ENCODE peak calls at places on chromosomes 6 and 20, in nine cellular contexts. X is A549; P is K562; J is tibial artery; Z is neural progenitor cell; V is cardiac muscle cell; E is CD8-positive, alpha-beta T cell; W is left lung; D is Peyer's patch. O is an unnamed sample. For H3K4me1, the result is how much of the 10 kb centered on the place peaks cover.

GRCh38 chr6:68776382-68776781 is 141.3 kb downstream of the ADGRB3 start:
- DNase-seq in X (no peak), P (no peak), J (no peak), Z (no peak), V (no peak), E (no peak), W (no peak), D (no peak), O (no peak)

GRCh38 chr20:43939762-43940121 is 25.1 kb downstream of the TOX2 start:
- DNase-seq in X (no peak), P (no peak), J (no peak), Z (no peak), V (no peak), E (no peak), W (no peak), D (no peak), O (no peak)

GRCh38 chr6:5730586-5731263 is 276.0 kb downstream of the NRN1 start:
- DNase-seq in X (no peak), P (no peak), J (no peak), Z (no peak), V (no peak), E (no peak), W (no peak), D (no peak), O (no peak)

GRCh38 chr6:26205625-26206574 is 118.7 kb downstream of the HFE start:
- DNase-seq in X (peak), P (peak), J (no peak), Z (no peak), V (no peak), E (no peak), W (no peak), D (no peak), O (no peak)

GRCh38 chr20:25252226-25252625 is 4.3 kb downstream of the PYGB start:
- DNase-seq in X (no peak), P (no peak), J (no peak), Z (no peak), V (no peak), E (no peak), W (no peak), D (no peak), O (no peak)

GRCh38 chr6:158817298-158818007 is 1.7 kb downstream of the EZR start:
- DNase-seq in X (peak), P (peak), J (peak), Z (peak), V (peak), E (no peak), W (no peak), D (peak), O (peak)

GRCh38 chr6:42714098-42714761 is 8.2 kb downstream of the PRPH2 start:
- DNase-seq in X (no peak), P (no peak), J (no peak), Z (no peak), V (no peak), E (no peak), W (no peak), D (no peak), O (no peak)

GRCh38 chr6:47710295-47710694 is 11.9 kb downstream of the ADGRF4 start:
- DNase-seq in X (no peak), P (no peak), J (no peak), Z (no peak), V (no peak), E (no peak), W (no peak), D (no peak), O (no peak)

DNA sequence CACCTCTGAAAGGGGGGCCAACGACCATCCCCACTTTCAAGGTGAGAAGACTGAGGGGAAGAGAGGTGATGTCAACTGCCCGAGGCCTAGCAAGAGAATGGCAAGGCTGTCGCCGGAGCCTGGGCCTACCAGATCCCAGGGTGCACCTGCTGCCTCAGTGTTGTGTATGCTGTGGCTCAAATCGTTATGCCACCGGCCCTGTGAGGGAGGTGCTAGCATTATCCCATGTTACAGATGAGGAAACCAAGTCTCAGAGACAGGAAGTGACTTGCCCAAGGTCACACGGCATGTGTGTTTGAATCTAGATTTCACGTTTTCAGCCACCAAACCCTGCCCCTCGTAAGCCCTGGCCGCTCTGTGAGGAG is 152.5 kb downstream of the CEBPB start:
- DNase-seq in X (no peak), P (no peak), J (no peak), Z (no peak), V (no peak), E (no peak), W (no peak), D (no peak), O (no peak)
- H3K4me3 ChIP-seq in X (no peak), P (no peak), J (no peak), Z (no peak), V (no peak), E (no peak), W (no peak), D (no peak), O (no peak)

GRCh38 chr20:10635476-10636208 is 38.2 kb downstream of the JAG1 start:
- DNase-seq in X (no peak), P (no peak), J (no peak), Z (no peak), V (no peak), E (no peak), W (no peak), D (no peak), O (no peak)

GRCh38 chr20:10639051-10639761 is 34.6 kb downstream of the JAG1 start:
- DNase-seq in X (no peak), P (no peak), J (peak), Z (peak), V (no peak), E (no peak), W (no peak), D (no peak), O (no peak)

GRCh38 chr20:10637563-10637962 is 36.2 kb downstream of the JAG1 start:
- DNase-seq in X (no peak), P (no peak), J (no peak), Z (peak), V (no peak), E (no peak), W (no peak), D (no peak), O (no peak)

GRCh38 chr20:10636326-10636818 is 37.4 kb downstream of the JAG1 start:
- DNase-seq in X (no peak), P (no peak), J (no peak), Z (no peak), V (no peak), E (no peak), W (no peak), D (no peak), O (no peak)

GRCh38 chr20:10637062-10637559 is 36.7 kb downstream of the JAG1 start:
- DNase-seq in X (no peak), P (no peak), J (peak), Z (no peak), V (no peak), E (no peak), W (no peak), D (no peak), O (no peak)
- H3K4me1 ChIP-seq in X (half or more), P (under half), J (half or more), Z (half or more), V (under half), E (under half), W (under half), D (under half), O (under half)

DNA sequence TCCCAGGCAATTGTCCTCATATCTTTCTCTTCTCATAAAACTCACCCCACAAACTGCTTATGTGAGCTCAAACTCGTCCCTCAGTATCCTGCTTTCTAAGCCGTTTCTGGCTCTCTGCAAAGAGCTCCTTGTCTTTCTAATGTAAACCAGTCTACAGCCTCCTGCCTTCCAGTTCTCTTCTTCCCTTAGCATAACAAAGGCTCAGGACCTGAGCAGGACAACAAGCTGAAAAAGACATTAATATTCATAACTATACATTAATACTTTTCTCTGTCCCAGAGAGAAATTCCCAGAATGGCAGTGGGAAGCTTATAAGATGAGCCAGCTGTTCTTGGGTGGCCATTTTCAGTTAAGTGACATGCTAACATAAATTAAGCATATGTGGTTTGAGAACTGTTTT is 207.0 kb upstream of the TCF21 start:
- DNase-seq in X (no peak), P (no peak), J (no peak), Z (peak), V (no peak), E (no peak), W (no peak), D (no peak), O (no peak)
- H3K27ac ChIP-seq in X (no peak), P (no peak), J (no peak), Z (no peak), V (no peak), E (no peak), W (no peak), D (no peak), O (no peak)

GRCh38 chr6:28756555-28756918 is 167.2 kb downstream of the TRIM27 start:
- DNase-seq in X (peak), P (peak), J (no peak), Z (no peak), V (no peak), E (no peak), W (no peak), D (no peak), O (no peak)

GRCh38 chr6:28750926-28751458 is 172.8 kb downstream of the TRIM27 start:
- DNase-seq in X (no peak), P (no peak), J (no peak), Z (no peak), V (no peak), E (no peak), W (no peak), D (no peak), O (no peak)

GRCh38 chr6:28751514-28751913 is 172.3 kb downstream of the TRIM27 start:
- DNase-seq in X (no peak), P (peak), J (no peak), Z (no peak), V (no peak), E (no peak), W (no peak), D (no peak), O (no peak)

GRCh38 chr6:28747631-28748157 is 176.1 kb downstream of the TRIM27 start:
- DNase-seq in X (peak), P (peak), J (no peak), Z (peak), V (peak), E (no peak), W (no peak), D (no peak), O (no peak)

GRCh38 chr6:28751963-28752350 is 171.8 kb downstream of the TRIM27 start:
- DNase-seq in X (no peak), P (no peak), J (no peak), Z (no peak), V (no peak), E (no peak), W (no peak), D (no peak), O (no peak)
- H3K4me3 ChIP-seq in X (no peak), P (peak), J (no peak), Z (no peak), V (no peak), E (no peak), W (no peak), D (no peak), O (no peak)

GRCh38 chr20:5656136-5656535 is 94.1 kb upstream of the SHLD1 start:
- DNase-seq in X (no peak), P (no peak), J (no peak), Z (no peak), V (no peak), E (no peak), W (no peak), D (no peak), O (no peak)
- H3K4me1 ChIP-seq in X (half or more), P (under half), J (under half), Z (under half), V (under half), E (under half), W (under half), D (under half), O (under half)